ENCODE peak calls at places on chromosomes 6 and 20, in four cellular contexts. P is kidney epithelial cell, C is endodermal cell, Z is PC-3. J is an unnamed sample. For H3K36me3, the result is how much of the 10 kb centered on the place peaks cover.

GRCh38 chr6:35191899-35192298 is 21.9 kb upstream of the SCUBE3 start:
- DNase-seq in P (no peak), C (no peak), Z (no peak), J (no peak)

GRCh38 chr6:16804515-16805161 is 43.4 kb upstream of the ATXN1 start:
- DNase-seq in P (no peak), C (no peak), Z (no peak), J (no peak)

GRCh38 chr20:63748356-63749270 is 9.0 kb downstream of the SLC2A4RG start:
- DNase-seq in P (no peak), C (peak), Z (no peak), J (peak)

GRCh38 chr6:36298037-36298436 is 28.2 kb downstream of the PNPLA1 start:
- DNase-seq in P (no peak), C (no peak), Z (no peak), J (no peak)

GRCh38 chr6:42618686-42619085 is 54.9 kb downstream of the UBR2 start:
- DNase-seq in P (no peak), C (peak), Z (peak), J (no peak)

GRCh38 chr20:60199866-60200265 is 241.6 kb downstream of the CDH26 start:
- DNase-seq in P (no peak), C (no peak), Z (no peak), J (no peak)

GRCh38 chr6:51901766-51902165 is 185.6 kb downstream of the PKHD1 start:
- DNase-seq in P (no peak), C (no peak), Z (no peak), J (no peak)

GRCh38 chr6:165204807-165205545 is 104.4 kb downstream of the C6orf118 start:
- DNase-seq in P (no peak), C (no peak), Z (no peak), J (no peak)

GRCh38 chr6:168061269-168062210 is 17.5 kb downstream of the FRMD1 start:
- DNase-seq in P (no peak), C (no peak), Z (no peak), J (no peak)

GRCh38 chr20:34654207-34654744 is 22.6 kb downstream of the PIGU start:
- DNase-seq in P (no peak), C (no peak), Z (no peak), J (no peak)

GRCh38 chr20:57934913-57935312 is 225.1 kb upstream of the PMEPA1 start:
- DNase-seq in P (no peak), C (no peak), Z (no peak), J (no peak)

GRCh38 chr6:155436981-155437749 is 18.5 kb downstream of the NOX3 start:
- DNase-seq in P (no peak), C (no peak), Z (no peak), J (no peak)

GRCh38 chr6:122014961-122015360 is 384.5 kb upstream of the HSF2 start:
- DNase-seq in P (no peak), C (no peak), Z (no peak), J (no peak)

GRCh38 chr6:10850728-10851127 is 12.4 kb upstream of the MAK start:
- DNase-seq in P (no peak), C (no peak), Z (no peak), J (no peak)

GRCh38 chr6:9699890-9700289 is 715.0 kb downstream of the TFAP2A start:
- DNase-seq in P (no peak), C (no peak), Z (no peak), J (no peak)

GRCh38 chr20:50711113-50711825 is 19.9 kb upstream of the RIPOR3 start:
- DNase-seq in P (no peak), C (no peak), Z (peak), J (no peak)

GRCh38 chr20:49381558-49382493 is 100.6 kb downstream of the KCNB1 start:
- DNase-seq in P (no peak), C (no peak), Z (peak), J (peak)

GRCh38 chr6:33675968-33676367 is 35.5 kb downstream of the UQCC2 start:
- DNase-seq in P (no peak), C (no peak), Z (no peak), J (no peak)

GRCh38 chr6:167968091-167968490 is 29.4 kb upstream of the KIF25 start:
- DNase-seq in P (no peak), C (peak), Z (peak), J (no peak)

GRCh38 chr20:53142225-53142624 is 170.1 kb downstream of the TSHZ2 start:
- DNase-seq in P (no peak), C (no peak), Z (no peak), J (no peak)

GRCh38 chr20:58113706-58114105 is 114.7 kb downstream of the ANKRD60 start:
- DNase-seq in P (no peak), C (no peak), Z (no peak), J (no peak)

GRCh38 chr6:156934054-156934424 is 156.9 kb downstream of the ARID1B start:
- DNase-seq in P (no peak), C (no peak), Z (peak), J (no peak)

GRCh38 chr20:23147964-23148720 is 62.0 kb upstream of the CD93 start:
- DNase-seq in P (peak), C (peak), Z (peak), J (no peak)

GRCh38 chr20:23508449-23508848 is 17.5 kb downstream of the CST8 start:
- DNase-seq in P (no peak), C (no peak), Z (no peak), J (no peak)

DNA sequence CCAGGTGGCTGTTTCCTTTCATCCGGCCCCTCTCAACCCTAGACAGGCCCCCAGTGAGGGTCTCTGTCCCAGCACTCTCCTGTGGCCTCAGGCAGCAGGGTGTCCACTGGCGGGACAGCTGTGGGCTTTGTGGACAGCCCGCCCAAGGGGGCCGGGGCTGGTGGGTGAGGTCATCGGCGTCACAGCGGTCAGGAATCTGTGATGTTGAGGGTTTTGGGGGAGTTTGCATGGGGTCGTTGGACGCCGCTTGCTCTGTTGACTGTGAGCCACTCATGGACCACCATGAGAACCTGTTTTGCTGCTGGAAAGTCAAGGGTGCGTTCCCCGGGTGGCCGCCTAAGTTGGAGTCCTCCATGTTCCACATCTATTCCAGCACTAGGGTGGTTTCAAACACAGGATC is 146.4 kb downstream of the DTNBP1 start:
- DNase-seq in P (no peak), C (no peak), Z (no peak), J (no peak)
- H3K36me3 ChIP-seq in P (under half), C (half or more), Z (under half), J (under half)

GRCh38 chr6:20408851-20409250 is 7.2 kb downstream of the E2F3 start:
- DNase-seq in P (no peak), C (no peak), Z (no peak), J (no peak)
- H3K36me3 ChIP-seq in P (under half), C (half or more), Z (under half), J (under half)

GRCh38 chr6:30625511-30625910 is 1.2 kb upstream of the ATAT1 start:
- DNase-seq in P (no peak), C (no peak), Z (no peak), J (no peak)

DNA sequence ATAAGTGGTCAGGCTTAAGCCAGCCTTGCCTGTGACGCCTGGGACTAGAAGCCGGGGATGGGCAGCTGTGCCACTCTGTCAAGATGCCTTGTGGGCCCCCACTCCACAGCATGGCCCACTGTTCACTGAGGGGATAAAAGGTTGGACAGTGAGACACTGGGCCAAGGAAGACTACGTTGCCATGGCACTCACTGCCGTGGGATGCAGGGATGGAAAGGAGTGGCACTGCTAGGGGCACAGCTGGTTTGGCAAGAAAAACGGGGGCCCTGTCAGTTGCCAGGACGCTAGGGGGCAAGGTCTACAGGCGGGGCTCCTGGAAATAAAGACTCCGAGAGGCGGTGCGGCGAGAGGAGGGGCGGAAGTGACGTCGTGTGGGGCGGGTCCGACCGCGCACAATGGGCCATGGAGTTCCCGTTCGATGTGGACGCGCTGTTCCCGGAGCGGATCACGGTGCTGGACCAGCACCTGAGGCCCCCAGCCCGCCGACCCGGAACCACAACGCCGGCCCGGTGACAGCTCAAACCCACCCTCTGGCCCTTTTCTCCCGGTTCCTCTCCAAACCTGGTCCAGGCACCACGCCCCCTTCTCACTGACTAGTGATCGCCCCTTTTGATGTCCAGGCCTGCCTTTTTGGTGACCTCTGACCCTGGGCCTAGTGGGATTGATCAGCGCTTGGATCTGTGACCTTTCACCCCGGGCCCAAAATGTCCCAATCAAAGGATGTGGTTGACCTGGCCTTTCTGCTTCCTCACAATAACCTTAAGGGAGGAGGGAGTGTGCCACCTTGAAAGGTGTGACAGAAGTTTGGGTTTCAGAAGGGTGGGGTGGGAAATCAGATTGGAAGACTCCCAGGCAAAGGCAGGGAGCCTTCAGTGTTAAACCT is at the start of gene ATAT1:
- DNase-seq in P (no peak), C (peak), Z (peak), J (peak)
- H3K36me3 ChIP-seq in P (under half), C (half or more), Z (under half), J (under half)

DNA sequence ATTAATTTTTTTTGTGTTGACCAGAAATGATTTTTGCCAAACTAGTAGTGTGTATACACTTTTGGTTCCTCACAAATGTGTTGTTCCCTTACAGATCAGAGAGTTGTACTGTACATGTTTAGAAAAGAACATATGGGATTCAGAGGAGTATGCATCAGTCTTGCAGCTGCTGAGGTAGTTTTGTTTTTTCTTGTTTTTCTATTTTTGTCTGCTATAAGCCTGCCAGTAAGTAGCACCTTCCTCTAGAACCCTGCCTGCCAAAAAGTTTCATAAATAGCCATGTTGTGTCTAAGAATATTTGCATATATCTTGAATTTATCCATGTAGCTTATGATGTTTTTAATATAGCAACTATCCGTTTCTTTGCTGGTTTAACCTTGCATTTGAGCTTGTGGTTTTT is 46.4 kb downstream of the ORC3 start:
- DNase-seq in P (no peak), C (no peak), Z (no peak), J (no peak)
- H3K36me3 ChIP-seq in P (under half), C (half or more), Z (under half), J (under half)

GRCh38 chr6:169240591-169241390 is 12.9 kb downstream of the THBS2 start:
- DNase-seq in P (no peak), C (no peak), Z (peak), J (peak)
- H3K36me3 ChIP-seq in P (under half), C (under half), Z (under half), J (under half)

DNA sequence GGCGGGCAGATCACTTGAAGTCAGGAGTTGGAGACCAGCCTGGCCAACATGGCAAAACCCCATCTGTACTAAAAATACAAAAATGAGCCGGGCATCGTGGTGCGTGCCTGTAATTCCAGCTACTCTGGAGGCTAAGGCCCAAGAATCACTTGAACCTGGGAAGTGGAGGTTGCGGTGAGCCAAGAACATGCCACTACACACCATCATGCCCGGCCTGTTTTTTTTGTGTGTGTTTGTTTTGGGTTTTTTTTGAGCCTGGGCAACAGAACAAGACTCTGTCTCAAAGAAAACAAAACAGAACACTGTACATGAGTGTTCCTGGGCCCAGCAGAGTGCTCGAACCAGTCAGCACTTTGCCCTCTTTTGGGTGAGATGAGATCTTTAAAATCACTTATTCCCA is 159.1 kb downstream of the MTHFD1L start:
- DNase-seq in P (no peak), C (no peak), Z (no peak), J (no peak)
- H3K36me3 ChIP-seq in P (under half), C (half or more), Z (under half), J (under half)

GRCh38 chr6:68546620-68547019 is 88.5 kb upstream of the ADGRB3 start:
- DNase-seq in P (no peak), C (no peak), Z (no peak), J (no peak)
- H3K36me3 ChIP-seq in P (under half), C (under half), Z (under half), J (under half)

GRCh38 chr20:4798010-4798409 is 76.3 kb downstream of the PRND start:
- DNase-seq in P (no peak), C (no peak), Z (no peak), J (no peak)
- H3K36me3 ChIP-seq in P (under half), C (under half), Z (under half), J (under half)

DNA sequence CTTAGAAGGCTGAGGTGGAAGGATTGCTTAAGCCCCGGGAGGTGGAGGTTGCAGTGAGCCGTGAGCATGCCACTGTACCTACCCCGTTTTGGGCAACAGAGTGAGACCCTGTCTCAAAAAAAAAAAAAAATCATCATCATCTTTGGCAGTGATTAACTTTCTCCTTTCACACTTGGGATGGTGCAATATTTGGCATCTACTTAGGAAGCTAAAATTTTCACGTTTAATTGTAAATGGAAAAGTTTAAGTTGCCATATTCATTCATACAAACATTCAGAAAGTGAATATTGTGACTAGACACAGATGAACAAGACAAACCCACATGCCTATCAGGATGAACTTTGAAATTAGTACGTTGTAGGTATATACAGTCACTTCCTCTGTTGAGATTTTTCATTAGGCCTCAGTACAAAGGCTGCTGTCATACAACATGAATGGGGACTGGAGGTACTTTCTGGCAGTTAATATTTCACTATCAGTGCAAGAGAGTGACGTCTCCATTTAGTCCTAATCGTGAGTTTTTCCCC is 10.3 kb downstream of the TOP1 start:
- DNase-seq in P (no peak), C (no peak), Z (no peak), J (no peak)
- H3K36me3 ChIP-seq in P (under half), C (half or more), Z (under half), J (under half)

GRCh38 chr6:161105408-161105807 is 113.8 kb downstream of the MAP3K4 start:
- DNase-seq in P (no peak), C (no peak), Z (peak), J (no peak)

GRCh38 chr6:161100072-161100471 is 108.5 kb downstream of the MAP3K4 start:
- DNase-seq in P (peak), C (no peak), Z (no peak), J (no peak)

GRCh38 chr6:161104966-161105365 is 113.4 kb downstream of the MAP3K4 start:
- DNase-seq in P (no peak), C (no peak), Z (peak), J (no peak)

GRCh38 chr6:161101517-161101916 is 109.9 kb downstream of the MAP3K4 start:
- DNase-seq in P (no peak), C (no peak), Z (no peak), J (no peak)

GRCh38 chr6:161103475-161103874 is 111.9 kb downstream of the MAP3K4 start:
- DNase-seq in P (no peak), C (no peak), Z (no peak), J (no peak)
- H3K36me3 ChIP-seq in P (under half), C (half or more), Z (under half), J (under half)

J was measured in ovary.